ENCODE peak calls at places on chromosomes 3 and 15, in five cellular contexts. R, W, E, C and S are unnamed samples.

GRCh38 chr15:83107841-83108181 is 366 bp downstream of the TM6SF1 start:
- DNase-seq in C (no peak), W (no peak), R (no peak), E (no peak), S (no peak)

GRCh38 chr3:21237638-21238037 is 513.4 kb downstream of the ZNF385D start:
- DNase-seq in E (no peak), W (no peak), C (no peak), R (no peak), S (no peak)

GRCh38 chr3:45131201-45131600 is 15.0 kb downstream of the CDCP1 start:
- DNase-seq in C (no peak), E (no peak), W (no peak), R (peak), S (peak)

GRCh38 chr3:172077197-172077734 is 37.9 kb downstream of the FNDC3B start:
- DNase-seq in C (no peak), W (no peak), R (no peak), E (no peak), S (no peak)

GRCh38 chr3:12303532-12303931 is 14.7 kb downstream of the PPARG start:
- DNase-seq in C (no peak), R (peak), E (no peak), W (peak), S (peak)

GRCh38 chr3:194505791-194506415 is 19.1 kb upstream of the ATP13A3 start:
- DNase-seq in E (no peak), R (no peak), W (no peak), C (no peak), S (no peak)

GRCh38 chr15:64029111-64029510 is 17.2 kb downstream of the DAPK2 start:
- DNase-seq in C (no peak), W (no peak), E (no peak), R (no peak), S (no peak)

GRCh38 chr3:56818156-56818985 is 16.6 kb upstream of the ARHGEF3 start:
- DNase-seq in W (no peak), R (no peak), C (no peak), E (no peak), S (no peak)

GRCh38 chr3:43034911-43035310 is 55.8 kb downstream of the GASK1A start:
- DNase-seq in W (no peak), R (no peak), E (no peak), C (no peak), S (no peak)

GRCh38 chr3:43641306-43642114 is 19.7 kb upstream of the ANO10 start:
- DNase-seq in E (no peak), C (no peak), W (no peak), R (no peak), S (peak)

GRCh38 chr3:157045238-157045860 is 114.6 kb downstream of the CCNL1 start:
- DNase-seq in E (no peak), W (peak), C (no peak), R (no peak), S (no peak)

GRCh38 chr3:39146611-39147373 is 6.6 kb downstream of the CSRNP1 start:
- DNase-seq in E (no peak), R (peak), C (no peak), W (peak), S (peak)
- H3K4ac ChIP-seq in E (no peak), R (peak), C (no peak), W (peak), S (peak)

GRCh38 chr3:10473581-10474438 is 31.6 kb downstream of the ATP2B2 start:
- DNase-seq in R (no peak), W (no peak), E (no peak), C (no peak), S (no peak)

GRCh38 chr3:10475983-10476382 is 29.4 kb downstream of the ATP2B2 start:
- DNase-seq in R (no peak), C (no peak), E (no peak), W (no peak), S (no peak)

GRCh38 chr3:10472877-10473440 is 32.4 kb downstream of the ATP2B2 start:
- DNase-seq in R (no peak), W (no peak), E (no peak), C (no peak), S (no peak)

GRCh38 chr3:10474439-10474723 is 31.0 kb downstream of the ATP2B2 start:
- DNase-seq in E (no peak), C (no peak), R (no peak), W (no peak), S (no peak)

DNA sequence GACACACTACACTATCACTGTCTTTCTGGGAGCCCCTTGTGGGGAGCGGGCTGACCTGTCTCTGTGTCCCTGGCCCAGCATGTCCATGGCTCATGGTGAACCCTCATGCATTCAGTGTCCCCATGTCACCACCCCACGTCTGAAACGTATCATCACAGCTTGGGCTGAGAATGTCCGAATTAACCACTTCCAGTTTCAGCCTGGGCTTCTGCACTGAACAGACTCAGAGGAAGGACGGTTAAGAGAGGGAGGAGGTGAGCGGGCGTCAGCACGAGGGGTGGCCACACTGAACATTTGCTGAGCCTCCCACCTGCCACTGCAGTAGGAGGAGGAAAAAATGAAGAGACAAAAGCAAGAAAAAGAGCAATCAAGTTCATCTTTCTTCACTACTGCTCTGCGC is 30.5 kb downstream of the ATP2B2 start:
- DNase-seq in E (no peak), R (no peak), W (no peak), C (no peak), S (no peak)
- H3K4ac ChIP-seq in E (no peak), R (no peak), W (no peak), C (no peak), S (no peak)

DNA sequence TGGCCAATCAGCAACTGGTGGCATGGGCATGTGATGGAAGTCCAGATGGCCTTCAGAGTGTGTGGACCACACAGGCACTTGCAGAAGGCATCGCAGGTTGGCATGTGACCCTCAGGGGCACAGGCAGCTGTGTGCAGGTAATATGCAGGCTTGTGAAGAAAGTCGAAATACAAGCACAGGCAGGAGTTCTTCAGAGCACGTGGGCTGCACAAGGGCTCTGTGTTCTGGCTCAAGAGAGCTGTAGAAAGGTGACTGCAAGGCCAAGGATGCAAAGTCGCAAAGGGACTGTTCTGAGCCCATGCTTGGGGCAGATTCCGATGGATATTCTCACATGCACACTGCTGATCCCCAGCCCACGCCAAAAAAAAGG is 8.3 kb downstream of the LRRC2 start:
- DNase-seq in R (no peak), E (no peak), W (no peak), C (no peak), S (no peak)
- H3K4ac ChIP-seq in R (no peak), E (no peak), W (no peak), C (peak), S (peak)

DNA sequence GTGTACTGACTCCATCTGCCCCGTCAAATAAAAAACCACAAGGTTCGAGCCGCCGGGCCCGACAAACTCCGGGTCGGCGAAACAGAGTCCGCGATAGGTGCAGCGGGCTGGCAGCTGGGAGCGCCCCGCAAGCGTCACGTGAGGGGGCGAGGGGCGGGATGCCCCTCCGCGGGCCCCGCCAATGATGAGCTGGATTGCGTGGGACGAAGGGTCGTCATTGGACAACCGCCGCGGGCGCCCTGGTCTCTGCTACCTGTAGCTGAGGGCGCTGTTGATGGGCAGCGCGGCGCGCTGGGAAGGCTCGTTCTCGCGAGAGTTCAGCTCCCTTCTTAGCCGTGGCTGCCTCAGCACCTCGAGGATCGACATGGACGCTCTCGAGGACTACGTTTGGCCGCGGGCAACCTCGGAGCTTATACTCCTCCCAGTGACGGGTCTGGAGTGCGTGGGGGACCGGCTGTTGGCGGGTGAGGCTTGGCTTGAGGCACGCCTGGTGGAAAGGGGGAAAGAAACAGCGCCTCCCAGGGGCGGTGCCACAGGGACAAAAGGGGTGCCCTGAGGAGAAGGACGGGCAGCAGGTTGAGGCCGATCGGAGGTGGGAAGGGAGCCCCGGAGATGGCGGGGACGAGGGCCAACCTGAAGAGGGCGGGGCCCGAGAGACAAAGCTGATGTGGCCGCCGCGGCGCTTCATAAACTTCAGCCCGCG is at the start of gene WDR6:
- DNase-seq in E (peak), W (peak), R (peak), C (peak), S (peak)
- H3K4ac ChIP-seq in E (peak), W (peak), R (peak), C (peak), S (peak)

DNA sequence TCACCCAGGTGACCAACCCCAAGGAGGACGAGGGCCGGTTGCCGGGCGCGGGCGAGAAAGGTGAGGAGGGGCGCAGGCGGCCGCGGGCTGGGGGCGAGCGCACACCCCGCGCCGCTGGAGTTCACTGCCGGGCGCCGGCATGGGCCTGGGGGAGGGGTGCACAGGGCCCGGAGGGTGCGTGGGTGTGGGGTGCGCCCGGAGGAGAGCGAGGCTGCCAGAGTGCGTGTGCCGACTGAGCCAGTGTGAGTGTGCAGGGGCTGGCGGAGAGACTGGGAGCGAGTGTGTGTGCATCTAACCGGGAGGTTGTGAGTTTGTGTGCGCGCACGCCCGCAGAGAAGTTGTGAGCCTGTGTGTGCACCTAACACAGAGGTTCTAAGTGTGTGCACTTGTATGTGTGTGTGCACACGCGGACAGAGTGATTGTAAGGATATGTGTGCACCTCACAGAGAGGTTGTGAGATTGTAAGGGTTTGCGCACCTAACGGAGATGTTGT is 585 bp downstream of the CTDSPL start:
- DNase-seq in E (peak), W (no peak), R (no peak), C (no peak), S (peak)
- H3K4ac ChIP-seq in E (peak), W (peak), R (peak), C (no peak), S (peak)

GRCh38 chr3:71469131-71469430 is 114.4 kb downstream of the FOXP1 start:
- DNase-seq in C (no peak), W (no peak), E (no peak), R (no peak), S (no peak)
- H3K4ac ChIP-seq in C (no peak), W (no peak), E (no peak), R (no peak), S (no peak)

DNA sequence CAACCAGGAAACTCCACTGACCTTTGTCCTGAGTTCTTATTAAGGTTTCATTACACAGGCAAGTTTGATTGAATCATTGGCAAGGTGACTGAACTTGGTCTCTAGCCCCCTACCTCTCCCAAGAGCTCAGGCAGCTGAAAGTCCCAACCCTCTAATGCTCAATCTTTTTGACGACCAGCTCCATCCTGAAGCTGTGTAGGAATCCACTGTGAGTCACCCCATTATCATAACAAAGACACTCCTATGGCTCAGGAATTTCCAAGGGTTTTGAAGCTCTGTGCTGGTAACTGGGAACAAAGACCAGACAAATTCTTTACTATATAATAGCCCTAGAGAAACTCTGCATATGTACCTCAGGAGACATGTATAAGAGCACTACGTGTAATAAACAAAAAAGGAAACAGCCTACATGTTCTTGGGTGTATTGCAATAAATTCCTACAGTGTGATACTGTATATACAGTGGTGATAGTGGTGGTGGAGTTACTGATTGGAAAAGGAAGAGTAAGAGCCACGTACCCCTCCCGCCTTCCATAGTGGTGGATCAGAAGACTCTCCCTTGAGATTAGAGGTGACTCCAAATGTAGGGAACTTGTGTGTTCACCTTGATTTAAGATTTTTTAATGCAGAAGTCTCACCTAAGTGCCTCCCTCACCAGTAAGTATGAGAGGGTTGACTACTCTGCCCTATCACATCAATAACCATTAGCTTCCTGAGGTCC is 116.6 kb downstream of the ST8SIA2 start:
- DNase-seq in R (no peak), W (peak), C (peak), E (peak), S (no peak)
- H3K4ac ChIP-seq in R (no peak), W (no peak), C (no peak), E (no peak), S (no peak)

GRCh38 chr3:58044656-58045055 is 36.4 kb downstream of the FLNB start:
- DNase-seq in W (no peak), E (no peak), R (peak), C (no peak), S (peak)
- H3K4ac ChIP-seq in W (no peak), E (no peak), R (no peak), C (no peak), S (peak)

DNA sequence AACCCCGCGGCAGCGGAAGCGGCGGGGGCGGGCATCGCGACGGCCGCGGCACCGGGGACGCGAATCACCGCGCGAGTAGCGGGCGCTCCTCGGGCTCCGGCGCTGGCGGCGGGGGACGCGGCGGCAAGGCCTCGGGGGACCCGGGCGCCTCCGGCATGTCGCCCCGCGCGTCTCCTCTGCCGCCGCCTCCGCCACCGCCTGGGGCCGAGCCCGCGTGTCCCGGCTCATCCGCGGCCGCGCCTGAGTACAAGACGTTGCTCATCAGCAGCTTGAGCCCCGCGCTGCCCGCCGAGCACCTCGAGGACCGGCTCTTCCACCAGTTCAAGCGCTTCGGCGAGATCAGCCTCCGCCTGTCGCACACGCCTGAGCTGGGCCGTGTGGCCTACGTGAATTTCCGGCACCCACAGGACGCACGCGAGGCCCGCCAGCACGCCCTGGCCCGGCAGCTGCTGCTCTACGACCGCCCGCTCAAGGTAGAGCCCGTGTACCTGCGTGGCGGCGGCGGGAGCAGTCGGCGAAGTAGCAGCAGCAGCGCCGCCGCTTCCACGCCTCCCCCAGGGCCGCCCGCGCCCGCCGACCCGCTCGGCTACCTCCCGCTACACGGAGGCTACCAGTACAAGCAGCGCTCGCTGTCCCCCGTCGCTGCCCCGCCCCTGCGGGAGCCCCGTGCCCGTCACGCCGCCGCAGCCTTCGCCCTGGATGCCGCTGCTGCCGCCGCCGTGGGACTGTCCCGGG is 648 bp downstream of the RBM15B start:
- DNase-seq in W (peak), E (no peak), R (peak), C (no peak), S (peak)
- H3K4ac ChIP-seq in W (peak), E (peak), R (peak), C (peak), S (peak)

GRCh38 chr3:11230807-11231206 is 41.4 kb upstream of the ATG7 start:
- DNase-seq in C (no peak), E (no peak), W (no peak), R (no peak), S (no peak)

GRCh38 chr3:11228041-11228440 is 44.2 kb upstream of the ATG7 start:
- DNase-seq in R (no peak), C (no peak), E (no peak), W (no peak), S (no peak)

GRCh38 chr3:11235385-11235784 is 36.8 kb upstream of the ATG7 start:
- DNase-seq in C (no peak), E (no peak), R (no peak), W (no peak), S (no peak)

GRCh38 chr3:11226042-11226370 is 46.2 kb upstream of the ATG7 start:
- DNase-seq in R (no peak), W (no peak), E (no peak), C (no peak), S (no peak)

GRCh38 chr3:11230125-11230524 is 42.1 kb upstream of the ATG7 start:
- DNase-seq in E (no peak), R (no peak), W (no peak), C (no peak), S (no peak)
- H3K4ac ChIP-seq in E (no peak), R (no peak), W (no peak), C (no peak), S (no peak)